ENCODE peak calls at places on chromosomes 1 and 21, in nine cellular contexts. C, Q, D, H, W, B, U, T and N are unnamed samples.

GRCh38 chr1:55670331-55671082 is 455.3 kb upstream of the USP24 start:
- DNase-seq in C (no peak), Q (no peak), D (no peak), H (no peak), W (peak; percentile 43), B (no peak), U (no peak), T (no peak), N (no peak)

GRCh38 chr1:244647819-244648218 is 5.1 kb upstream of the DESI2 start:
- DNase-seq in C (no peak), Q (no peak), D (no peak), H (no peak), W (no peak), B (no peak), U (no peak), T (no peak), N (no peak)

GRCh38 chr1:7393141-7393540 is 378.0 kb upstream of the VAMP3 start:
- DNase-seq in C (no peak), Q (peak; percentile 47), D (no peak), H (peak; percentile 0), W (no peak), B (no peak), U (no peak), T (no peak), N (no peak)

GRCh38 chr1:3320246-3321152 is 134.0 kb upstream of the ARHGEF16 start:
- DNase-seq in C (no peak), Q (peak; percentile 63), D (no peak), H (no peak), W (no peak), B (peak; percentile 49), U (no peak), T (no peak), N (no peak)

GRCh38 chr21:38459490-38459889 is 38.8 kb downstream of the ERG start:
- DNase-seq in C (no peak), Q (no peak), D (no peak), H (no peak), W (no peak), B (no peak), U (no peak), T (no peak), N (no peak)

GRCh38 chr1:50422675-50422945 is 633 bp downstream of the DMRTA2 start:
- DNase-seq in C (no peak), Q (no peak), D (no peak), H (no peak), W (no peak), B (no peak), U (no peak), T (no peak), N (no peak)

GRCh38 chr1:179353546-179353945 is 12.2 kb upstream of the AXDND1 start:
- DNase-seq in C (peak; percentile 41), Q (peak; percentile 71), D (no peak), H (no peak), W (peak; percentile 95), B (peak; percentile 24), U (no peak), T (no peak), N (no peak)

GRCh38 chr21:32064511-32064910 is 191.7 kb downstream of the HUNK start:
- DNase-seq in C (no peak), Q (no peak), D (no peak), H (no peak), W (no peak), B (no peak), U (no peak), T (peak; percentile 88), N (no peak)

GRCh38 chr1:96520542-96520941 is 201.0 kb upstream of the PTBP2 start:
- DNase-seq in C (no peak), Q (peak; percentile 70), D (no peak), H (no peak), W (peak; percentile 78), B (no peak), U (no peak), T (no peak), N (no peak)

GRCh38 chr1:75257424-75257823 is 123.2 kb downstream of the LHX8 start:
- DNase-seq in C (no peak), Q (no peak), D (no peak), H (no peak), W (no peak), B (no peak), U (no peak), T (no peak), N (no peak)

GRCh38 chr1:154559496-154559950 is 1.1 kb upstream of the UBE2Q1 start:
- DNase-seq in C (peak; percentile 87), Q (peak; percentile 85), D (peak; percentile 94), H (peak; percentile 88), W (peak; percentile 95), B (peak; percentile 85), U (peak; percentile 94), T (peak; percentile 94), N (peak; percentile 77)

GRCh38 chr1:159076753-159077656 is at the start of gene AIM2:
- DNase-seq in C (peak; percentile 45), Q (peak; percentile 14), D (peak; percentile 95), H (no peak), W (no peak), B (peak; percentile 65), U (no peak), T (peak; percentile 85), N (peak; percentile 91)

GRCh38 chr1:234889643-234890042 is 239.0 kb downstream of the TOMM20 start:
- DNase-seq in C (no peak), Q (no peak), D (no peak), H (no peak), W (no peak), B (no peak), U (no peak), T (no peak), N (no peak)

GRCh38 chr1:216945506-216946080 is 222.4 kb upstream of the ESRRG start:
- DNase-seq in C (no peak), Q (no peak), D (no peak), H (no peak), W (no peak), B (no peak), U (no peak), T (no peak), N (no peak)

GRCh38 chr1:89873757-89874156 is 52.9 kb downstream of the LRRC8D start:
- DNase-seq in C (peak; percentile 35), Q (peak; percentile 89), D (no peak), H (no peak), W (peak; percentile 93), B (no peak), U (peak; percentile 38), T (no peak), N (no peak)

GRCh38 chr1:31936278-31936965 is 1.7 kb downstream of the PTP4A2 start:
- DNase-seq in C (no peak), Q (peak; percentile 11), D (peak; percentile 65), H (no peak), W (no peak), B (no peak), U (no peak), T (peak; percentile 57), N (no peak)

GRCh38 chr1:183956559-183957188 is 80.9 kb downstream of the COLGALT2 start:
- DNase-seq in C (peak; percentile 73), Q (peak; percentile 90), D (peak; percentile 95), H (no peak), W (peak; percentile 78), B (peak; percentile 26), U (peak; percentile 29), T (peak; percentile 93), N (peak; percentile 71)

GRCh38 chr1:53182111-53182593 is 14.5 kb upstream of the CPT2 start:
- DNase-seq in C (peak; percentile 69), Q (peak; percentile 68), D (peak; percentile 88), H (peak; percentile 68), W (peak; percentile 87), B (peak; percentile 97), U (peak; percentile 80), T (peak; percentile 77), N (no peak)

GRCh38 chr1:164786980-164787833 is 228.2 kb downstream of the PBX1 start:
- DNase-seq in C (peak; percentile 65), Q (peak; percentile 62), D (peak; percentile 72), H (peak; percentile 89), W (peak; percentile 88), B (peak; percentile 87), U (peak; percentile 85), T (peak; percentile 70), N (peak; percentile 16)
- H3K4me3 ChIP-seq in C (no peak overlapping the region), Q (no peak overlapping the region), D (no peak overlapping the region), H (no peak overlapping the region), W (no peak overlapping the region), B (no peak overlapping the region), U (no peak overlapping the region), T (no peak overlapping the region), N (no peak overlapping the region)

GRCh38 chr1:181906631-181907030 is 154.9 kb downstream of the ZNF648 start:
- DNase-seq in C (no peak), Q (no peak), D (no peak), H (no peak), W (no peak), B (no peak), U (no peak), T (no peak), N (no peak)

GRCh38 chr1:181905944-181906597 is 155.4 kb downstream of the ZNF648 start:
- DNase-seq in C (no peak), Q (no peak), D (no peak), H (no peak), W (no peak), B (no peak), U (no peak), T (no peak), N (no peak)

GRCh38 chr1:181911715-181912114 is 149.8 kb downstream of the ZNF648 start:
- DNase-seq in C (no peak), Q (no peak), D (no peak), H (no peak), W (no peak), B (no peak), U (no peak), T (no peak), N (no peak)

GRCh38 chr1:181909010-181909409 is 152.5 kb downstream of the ZNF648 start:
- DNase-seq in C (no peak), Q (no peak), D (no peak), H (no peak), W (no peak), B (no peak), U (no peak), T (no peak), N (no peak)

DNA sequence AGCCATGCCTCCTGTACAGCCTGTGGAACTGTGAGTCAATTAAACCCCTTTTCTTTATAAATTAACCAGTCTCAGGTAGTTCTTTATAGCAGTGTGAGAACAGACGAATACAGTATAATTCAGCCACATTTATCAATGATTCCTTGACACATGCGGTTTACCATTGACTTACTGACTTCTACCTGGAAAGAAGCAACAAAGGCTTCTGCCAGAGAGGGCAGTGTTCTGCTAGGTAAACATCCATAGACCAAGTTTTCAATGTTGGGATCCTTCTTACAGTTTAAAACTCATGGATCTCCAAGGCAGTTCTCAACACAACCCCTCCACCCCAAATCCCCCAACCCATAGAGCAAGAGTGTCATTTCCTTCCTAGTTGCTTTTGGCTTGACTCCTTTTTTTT is 150.6 kb downstream of the ZNF648 start:
- DNase-seq in C (no peak), Q (no peak), D (no peak), H (no peak), W (no peak), B (no peak), U (peak; percentile 10), T (peak; percentile 3), N (no peak)
- TF ChIP-seq CTCF in C (no peak), Q (no peak), D (no peak), H (no peak), W (no peak), B (no peak), U (no peak), T (peak; percentile 18), N (peak; percentile 36)

GRCh38 chr21:35399706-35400105 is 350.6 kb upstream of the RUNX1 start:
- DNase-seq in C (no peak), Q (no peak), D (no peak), H (no peak), W (no peak), B (no peak), U (no peak), T (no peak), N (no peak)
- H3K4me3 ChIP-seq in C (no peak overlapping the region), Q (no peak overlapping the region), D (no peak overlapping the region), H (no peak overlapping the region), W (no peak overlapping the region), B (no peak overlapping the region), U (no peak overlapping the region), T (peak overlapping the region; percentile 13), N (no peak overlapping the region)

GRCh38 chr1:24094554-24094953 is 17.4 kb downstream of the MYOM3 start:
- DNase-seq in C (no peak), Q (no peak), D (no peak), H (no peak), W (no peak), B (no peak), U (no peak), T (no peak), N (no peak)
- TF ChIP-seq CTCF in C (no peak), Q (no peak), D (no peak), H (no peak), W (peak; percentile 5), B (no peak), U (no peak), T (no peak), N (no peak)